ENCODE peak calls at places on chromosomes 7 and 10, in seven cellular contexts. E, U, O, D, W, Z and A are unnamed samples.

GRCh38 chr7:184768-185264 is 7.6 kb upstream of the FAM20C start:
- DNase-seq in E (no peak), U (no peak), O (no peak), D (no peak), W (no peak), Z (no peak), A (no peak)

GRCh38 chr7:157464111-157464970 is 127.5 kb downstream of the DNAJB6 start:
- DNase-seq in E (peak), U (no peak), O (peak), D (no peak), W (no peak), Z (no peak), A (no peak)

GRCh38 chr7:40659231-40659630 is 524.4 kb downstream of the SUGCT start:
- DNase-seq in E (no peak), U (no peak), O (no peak), D (no peak), W (no peak), Z (no peak), A (no peak)

GRCh38 chr10:34627331-34627730 is 187.8 kb downstream of the PARD3 start:
- DNase-seq in E (no peak), U (no peak), O (no peak), D (no peak), W (no peak), Z (no peak), A (no peak)

GRCh38 chr10:13257621-13258150 is 23.5 kb upstream of the UCMA start:
- DNase-seq in E (no peak), U (no peak), O (no peak), D (no peak), W (no peak), Z (no peak), A (no peak)

GRCh38 chr7:84110400-84110799 is 84.2 kb downstream of the SEMA3A start:
- DNase-seq in E (no peak), U (no peak), O (no peak), D (no peak), W (no peak), Z (no peak), A (no peak)

GRCh38 chr7:40714338-40715052 is 579.7 kb downstream of the SUGCT start:
- DNase-seq in E (no peak), U (no peak), O (no peak), D (peak), W (no peak), Z (no peak), A (no peak)

GRCh38 chr7:24851791-24852190 is 94.5 kb upstream of the GSDME start:
- DNase-seq in E (no peak), U (no peak), O (no peak), D (peak), W (peak), Z (no peak), A (peak)

GRCh38 chr10:23461557-23461956 is 22.7 kb downstream of the OTUD1 start:
- DNase-seq in E (no peak), U (peak), O (no peak), D (no peak), W (no peak), Z (no peak), A (no peak)

GRCh38 chr7:8638076-8638475 is 204.7 kb downstream of the NXPH1 start:
- DNase-seq in E (peak), U (no peak), O (peak), D (peak), W (peak), Z (no peak), A (no peak)